ENCODE peak calls at places on chromosomes 12 and 14, in ten cellular contexts. One of them, this sample, is unnamed.

GRCh38 chr12:95805864-95806669 is 15.5 kb upstream of the NTN4 start:
- DNase-seq in endothelial cell of umbilical vein: peak; percentile 85
- DNase-seq in stomach: no peak
- DNase-seq in sigmoid colon: no peak
- DNase-seq in HCT116: peak; percentile 60
- DNase-seq in GM12878: no peak
- DNase-seq in K562: no peak
- DNase-seq in prostate gland: no peak
- DNase-seq in suprapubic skin: no peak
- DNase-seq in HepG2: no peak
- DNase-seq in this sample: no peak

GRCh38 chr12:121799175-121799841 is 4.5 kb upstream of the SETD1B start:
- DNase-seq in endothelial cell of umbilical vein: peak; percentile 51
- DNase-seq in stomach: peak; percentile 61
- DNase-seq in sigmoid colon: peak; percentile 93
- DNase-seq in HCT116: peak; percentile 75
- DNase-seq in GM12878: no peak
- DNase-seq in K562: peak; percentile 86
- DNase-seq in prostate gland: peak; percentile 84
- DNase-seq in suprapubic skin: no peak
- DNase-seq in HepG2: peak; percentile 77
- DNase-seq in this sample: peak; percentile 81

GRCh38 chr12:67193705-67194104 is 75.5 kb upstream of the CAND1 start:
- DNase-seq in endothelial cell of umbilical vein: peak; percentile 24
- DNase-seq in stomach: no peak
- DNase-seq in sigmoid colon: no peak
- DNase-seq in HCT116: no peak
- DNase-seq in GM12878: no peak
- DNase-seq in K562: peak; percentile 8
- DNase-seq in prostate gland: no peak
- DNase-seq in suprapubic skin: no peak
- DNase-seq in HepG2: peak; percentile 8
- DNase-seq in this sample: no peak

GRCh38 chr14:39302124-39302810 is 68.6 kb downstream of the MIA2 start:
- DNase-seq in endothelial cell of umbilical vein: peak; percentile 4
- DNase-seq in stomach: no peak
- DNase-seq in sigmoid colon: no peak
- DNase-seq in HCT116: no peak
- DNase-seq in GM12878: no peak
- DNase-seq in K562: no peak
- DNase-seq in prostate gland: no peak
- DNase-seq in suprapubic skin: no peak
- DNase-seq in HepG2: no peak
- DNase-seq in this sample: no peak

GRCh38 chr12:97754306-97754705 is 291.7 kb downstream of the RMST start:
- DNase-seq in endothelial cell of umbilical vein: no peak
- DNase-seq in stomach: no peak
- DNase-seq in sigmoid colon: no peak
- DNase-seq in HCT116: no peak
- DNase-seq in GM12878: no peak
- DNase-seq in K562: no peak
- DNase-seq in prostate gland: no peak
- DNase-seq in suprapubic skin: no peak
- DNase-seq in HepG2: no peak
- DNase-seq in this sample: no peak

GRCh38 chr12:48767047-48767446 is 21.8 kb downstream of the ADCY6 start:
- DNase-seq in endothelial cell of umbilical vein: no peak
- DNase-seq in stomach: no peak
- DNase-seq in sigmoid colon: no peak
- DNase-seq in HCT116: no peak
- DNase-seq in GM12878: no peak
- DNase-seq in K562: no peak
- DNase-seq in prostate gland: no peak
- DNase-seq in suprapubic skin: no peak
- DNase-seq in HepG2: no peak
- DNase-seq in this sample: no peak

GRCh38 chr12:63967358-63967757 is 122.9 kb downstream of the SRGAP1 start:
- DNase-seq in endothelial cell of umbilical vein: peak; percentile 51
- DNase-seq in stomach: no peak
- DNase-seq in sigmoid colon: no peak
- DNase-seq in HCT116: peak; percentile 32
- DNase-seq in GM12878: no peak
- DNase-seq in K562: no peak
- DNase-seq in prostate gland: no peak
- DNase-seq in suprapubic skin: no peak
- DNase-seq in HepG2: no peak
- DNase-seq in this sample: no peak

GRCh38 chr12:52260351-52261210 is 13.9 kb upstream of the KRT86 start:
- DNase-seq in endothelial cell of umbilical vein: peak; percentile 24
- DNase-seq in stomach: no peak
- DNase-seq in sigmoid colon: no peak
- DNase-seq in HCT116: no peak
- DNase-seq in GM12878: no peak
- DNase-seq in K562: no peak
- DNase-seq in prostate gland: no peak
- DNase-seq in suprapubic skin: no peak
- DNase-seq in HepG2: no peak
- DNase-seq in this sample: no peak

GRCh38 chr14:32761381-32761968 is 177.2 kb upstream of the NPAS3 start:
- DNase-seq in endothelial cell of umbilical vein: no peak
- DNase-seq in stomach: no peak
- DNase-seq in sigmoid colon: no peak
- DNase-seq in HCT116: no peak
- DNase-seq in GM12878: no peak
- DNase-seq in K562: no peak
- DNase-seq in prostate gland: no peak
- DNase-seq in suprapubic skin: no peak
- DNase-seq in HepG2: no peak
- DNase-seq in this sample: no peak

GRCh38 chr14:53808042-53808441 is 148.6 kb downstream of the BMP4 start:
- DNase-seq in endothelial cell of umbilical vein: no peak
- DNase-seq in stomach: no peak
- DNase-seq in sigmoid colon: no peak
- DNase-seq in HCT116: no peak
- DNase-seq in GM12878: no peak
- DNase-seq in K562: no peak
- DNase-seq in prostate gland: no peak
- DNase-seq in suprapubic skin: no peak
- DNase-seq in HepG2: no peak
- DNase-seq in this sample: no peak

GRCh38 chr12:31491819-31492598 is 98.9 kb downstream of the DENND5B start:
- DNase-seq in endothelial cell of umbilical vein: peak; percentile 94
- DNase-seq in stomach: no peak
- DNase-seq in sigmoid colon: no peak
- DNase-seq in HCT116: peak; percentile 93
- DNase-seq in GM12878: no peak
- DNase-seq in K562: no peak
- DNase-seq in prostate gland: peak; percentile 20
- DNase-seq in suprapubic skin: no peak
- DNase-seq in HepG2: peak; percentile 31
- DNase-seq in this sample: no peak

GRCh38 chr14:66105819-66106218 is 380.4 kb upstream of the CCDC196 start:
- DNase-seq in endothelial cell of umbilical vein: peak; percentile 71
- DNase-seq in stomach: no peak
- DNase-seq in sigmoid colon: no peak
- DNase-seq in HCT116: no peak
- DNase-seq in GM12878: no peak
- DNase-seq in K562: no peak
- DNase-seq in prostate gland: no peak
- DNase-seq in suprapubic skin: no peak
- DNase-seq in HepG2: no peak
- DNase-seq in this sample: no peak

DNA sequence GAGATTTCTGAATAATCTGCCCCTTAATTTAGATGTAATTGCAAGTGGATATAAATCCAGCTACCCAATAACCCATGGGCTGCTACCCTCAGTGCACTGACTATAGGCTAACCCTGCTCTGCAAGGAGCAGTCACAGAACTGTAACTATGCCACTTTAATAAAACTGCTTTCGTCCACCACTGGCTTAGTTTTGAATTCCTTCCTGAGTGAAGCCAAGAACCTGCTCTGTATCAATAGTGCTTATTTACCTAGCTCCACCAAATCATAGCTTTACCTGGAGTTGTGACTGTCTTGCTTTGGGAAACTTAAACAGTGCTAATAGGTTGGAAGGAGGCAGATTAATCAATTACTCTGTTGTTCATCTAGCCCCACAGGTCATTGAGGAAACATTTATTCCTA is 1524.4 kb upstream of the SEL1L start:
- DNase-seq in endothelial cell of umbilical vein: no peak
- DNase-seq in stomach: no peak
- DNase-seq in sigmoid colon: no peak
- DNase-seq in HCT116: no peak
- DNase-seq in GM12878: no peak
- DNase-seq in K562: no peak
- DNase-seq in prostate gland: no peak
- DNase-seq in suprapubic skin: no peak
- DNase-seq in HepG2: no peak
- DNase-seq in this sample: no peak
- H3K4me3 ChIP-seq in endothelial cell of umbilical vein: no peak overlapping the region
- H3K4me3 ChIP-seq in stomach: no peak overlapping the region
- H3K4me3 ChIP-seq in sigmoid colon: no peak overlapping the region
- H3K4me3 ChIP-seq in HCT116: no peak overlapping the region
- H3K4me3 ChIP-seq in GM12878: no peak overlapping the region
- H3K4me3 ChIP-seq in K562: no peak overlapping the region
- H3K4me3 ChIP-seq in prostate gland: no peak overlapping the region
- H3K4me3 ChIP-seq in suprapubic skin: no peak overlapping the region
- H3K4me3 ChIP-seq in HepG2: no peak overlapping the region
- H3K4me3 ChIP-seq in this sample: no peak overlapping the region

DNA sequence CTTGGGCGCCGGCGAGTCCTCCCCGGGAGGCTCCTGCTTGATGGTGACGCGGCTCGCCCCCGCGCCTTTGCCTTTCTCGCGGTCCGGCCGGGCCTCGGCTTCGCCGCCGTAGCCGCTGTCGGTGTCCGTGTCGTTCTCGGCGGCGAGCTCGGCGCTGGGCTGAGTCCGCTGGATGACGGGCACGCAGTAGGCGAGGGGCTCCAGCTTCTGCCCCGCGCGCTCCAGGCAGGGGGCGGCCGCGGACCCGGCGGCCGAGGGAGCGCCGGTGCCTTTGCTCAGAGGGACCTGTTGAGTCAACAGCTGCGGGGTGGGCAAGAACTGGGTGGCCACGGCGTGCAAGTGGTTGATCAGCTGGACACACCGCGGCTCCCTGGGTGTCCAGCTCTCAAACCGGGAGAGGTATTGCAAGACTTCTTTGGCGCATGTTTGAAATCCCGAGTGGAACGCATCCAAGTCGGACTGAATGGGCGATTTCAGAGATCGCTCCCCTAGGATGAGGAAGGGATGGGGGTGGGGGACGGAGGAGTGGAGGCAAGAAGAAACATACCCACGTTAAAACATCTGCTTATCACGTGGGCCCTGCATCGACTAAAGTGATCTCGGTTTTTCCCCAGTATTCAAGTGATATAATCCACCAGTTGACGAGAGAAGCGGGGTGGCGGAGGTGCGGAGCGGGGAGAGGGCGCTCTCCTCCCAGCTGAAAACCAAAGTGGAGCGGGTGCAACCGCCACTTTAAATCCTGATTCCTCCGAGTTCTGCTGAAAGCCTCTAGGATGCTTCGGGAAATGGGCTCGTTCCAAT is 2.0 kb downstream of the BHLHE41 start:
- DNase-seq in endothelial cell of umbilical vein: peak; percentile 68
- DNase-seq in stomach: peak; percentile 55
- DNase-seq in sigmoid colon: peak; percentile 92
- DNase-seq in HCT116: no peak
- DNase-seq in GM12878: no peak
- DNase-seq in K562: peak; percentile 25
- DNase-seq in prostate gland: peak; percentile 64
- DNase-seq in suprapubic skin: peak; percentile 83
- DNase-seq in HepG2: no peak
- DNase-seq in this sample: peak; percentile 75
- TF ChIP-seq POLR2AphosphoS5 in endothelial cell of umbilical vein: no peak
- TF ChIP-seq POLR2AphosphoS5 in stomach: no peak
- TF ChIP-seq POLR2AphosphoS5 in sigmoid colon: peak; percentile 67
- TF ChIP-seq POLR2AphosphoS5 in HCT116: no peak
- TF ChIP-seq POLR2AphosphoS5 in GM12878: no peak
- TF ChIP-seq POLR2AphosphoS5 in K562: no peak
- TF ChIP-seq POLR2AphosphoS5 in prostate gland: peak; percentile 36
- TF ChIP-seq POLR2AphosphoS5 in suprapubic skin: no peak
- TF ChIP-seq POLR2AphosphoS5 in HepG2: no peak
- TF ChIP-seq POLR2AphosphoS5 in this sample: no peak

GRCh38 chr12:100897240-100897639 is 102.7 kb downstream of the ANO4 start:
- DNase-seq in endothelial cell of umbilical vein: no peak
- DNase-seq in stomach: no peak
- DNase-seq in sigmoid colon: no peak
- DNase-seq in HCT116: no peak
- DNase-seq in GM12878: no peak
- DNase-seq in K562: no peak
- DNase-seq in prostate gland: no peak
- DNase-seq in suprapubic skin: no peak
- DNase-seq in HepG2: no peak
- DNase-seq in this sample: no peak

GRCh38 chr12:100901266-100901665 is 106.7 kb downstream of the ANO4 start:
- DNase-seq in endothelial cell of umbilical vein: no peak
- DNase-seq in stomach: no peak
- DNase-seq in sigmoid colon: no peak
- DNase-seq in HCT116: no peak
- DNase-seq in GM12878: no peak
- DNase-seq in K562: no peak
- DNase-seq in prostate gland: no peak
- DNase-seq in suprapubic skin: no peak
- DNase-seq in HepG2: no peak
- DNase-seq in this sample: no peak

GRCh38 chr12:100900808-100901207 is 106.2 kb downstream of the ANO4 start:
- DNase-seq in endothelial cell of umbilical vein: no peak
- DNase-seq in stomach: no peak
- DNase-seq in sigmoid colon: no peak
- DNase-seq in HCT116: no peak
- DNase-seq in GM12878: no peak
- DNase-seq in K562: no peak
- DNase-seq in prostate gland: no peak
- DNase-seq in suprapubic skin: no peak
- DNase-seq in HepG2: no peak
- DNase-seq in this sample: no peak

GRCh38 chr12:100896192-100896591 is 101.6 kb downstream of the ANO4 start:
- DNase-seq in endothelial cell of umbilical vein: no peak
- DNase-seq in stomach: no peak
- DNase-seq in sigmoid colon: no peak
- DNase-seq in HCT116: no peak
- DNase-seq in GM12878: no peak
- DNase-seq in K562: no peak
- DNase-seq in prostate gland: no peak
- DNase-seq in suprapubic skin: no peak
- DNase-seq in HepG2: no peak
- DNase-seq in this sample: no peak

GRCh38 chr12:100899301-100899700 is 104.7 kb downstream of the ANO4 start:
- DNase-seq in endothelial cell of umbilical vein: peak; percentile 1
- DNase-seq in stomach: no peak
- DNase-seq in sigmoid colon: no peak
- DNase-seq in HCT116: no peak
- DNase-seq in GM12878: no peak
- DNase-seq in K562: no peak
- DNase-seq in prostate gland: no peak
- DNase-seq in suprapubic skin: no peak
- DNase-seq in HepG2: no peak
- DNase-seq in this sample: no peak
- TF ChIP-seq POLR2A in endothelial cell of umbilical vein: no peak
- TF ChIP-seq POLR2A in stomach: no peak
- TF ChIP-seq POLR2A in sigmoid colon: no peak
- TF ChIP-seq POLR2A in HCT116: no peak
- TF ChIP-seq POLR2A in GM12878: no peak
- TF ChIP-seq POLR2A in K562: no peak
- TF ChIP-seq POLR2A in prostate gland: no peak
- TF ChIP-seq POLR2A in suprapubic skin: no peak
- TF ChIP-seq POLR2A in HepG2: no peak
- TF ChIP-seq POLR2A in this sample: no peak

GRCh38 chr12:113519464-113520191 is 48.0 kb upstream of the LHX5 start:
- DNase-seq in endothelial cell of umbilical vein: no peak
- DNase-seq in stomach: no peak
- DNase-seq in sigmoid colon: no peak
- DNase-seq in HCT116: no peak
- DNase-seq in GM12878: no peak
- DNase-seq in K562: no peak
- DNase-seq in prostate gland: no peak
- DNase-seq in suprapubic skin: no peak
- DNase-seq in HepG2: no peak
- DNase-seq in this sample: no peak
- H3K4me3 ChIP-seq in endothelial cell of umbilical vein: no peak overlapping the region
- H3K4me3 ChIP-seq in stomach: no peak overlapping the region
- H3K4me3 ChIP-seq in sigmoid colon: no peak overlapping the region
- H3K4me3 ChIP-seq in HCT116: no peak overlapping the region
- H3K4me3 ChIP-seq in GM12878: no peak overlapping the region
- H3K4me3 ChIP-seq in K562: no peak overlapping the region
- H3K4me3 ChIP-seq in prostate gland: no peak overlapping the region
- H3K4me3 ChIP-seq in suprapubic skin: no peak overlapping the region
- H3K4me3 ChIP-seq in HepG2: no peak overlapping the region
- H3K4me3 ChIP-seq in this sample: no peak overlapping the region

This sample was measured in transverse colon.